ENCODE peak calls at places on chromosomes 2 and 18, in seven cellular contexts. J is fibroblast of villous mesenchyme, E is brain microvascular endothelial cell, M is GM12864, C is astrocyte of the spinal cord, X is IMR-90, K is A549. T is an unnamed sample.
A peak's percentile ranks its signal among the peaks of the same experiment; 100 is the strongest.

GRCh38 chr2:147204102-147204501 is 640.7 kb upstream of the ACVR2A start:
- DNase-seq in C (peak; percentile 90), E (peak; percentile 24), K (no peak), M (no peak), J (peak; percentile 20), X (peak; percentile 1), T (no peak)

GRCh38 chr2:99689135-99689742 is 199.4 kb upstream of the REV1 start:
- DNase-seq in E (no peak), J (no peak), M (no peak), X (no peak), C (no peak), K (no peak), T (no peak)

GRCh38 chr2:42342061-42342794 is 18.8 kb downstream of the COX7A2L start:
- DNase-seq in C (peak; percentile 77), K (no peak), E (peak; percentile 94), M (no peak), X (peak; percentile 92), J (peak; percentile 87), T (peak; percentile 70)

GRCh38 chr2:52269696-52270485 is 1238.0 kb upstream of the NRXN1 start:
- DNase-seq in X (peak; percentile 80), J (peak; percentile 86), K (no peak), E (peak; percentile 94), C (peak; percentile 80), M (no peak), T (no peak)

GRCh38 chr2:100142393-100142792 is at the start of gene AFF3:
- DNase-seq in J (no peak), X (no peak), K (no peak), E (no peak), C (no peak), M (peak; percentile 85), T (no peak)

GRCh38 chr2:135744761-135745314 is 3.2 kb downstream of the UBXN4 start:
- DNase-seq in X (peak; percentile 17), M (peak; percentile 29), K (peak; percentile 59), C (peak; percentile 13), J (peak; percentile 29), E (peak; percentile 18), T (no peak)

GRCh38 chr2:191910518-191910917 is 63.6 kb upstream of the CAVIN2 start:
- DNase-seq in K (no peak), J (no peak), X (peak; percentile 92), C (peak; percentile 84), E (peak; percentile 83), M (no peak), T (no peak)

GRCh38 chr2:218436992-218437391 is 18.1 kb downstream of the VIL1 start:
- DNase-seq in C (no peak), X (no peak), M (no peak), E (no peak), K (no peak), J (no peak), T (no peak)

GRCh38 chr2:183162362-183162761 is 38.1 kb downstream of the NUP35 start:
- DNase-seq in J (no peak), C (peak; percentile 71), K (no peak), M (no peak), X (peak; percentile 73), E (peak; percentile 77), T (no peak)

GRCh38 chr18:62612721-62613120 is 89.9 kb downstream of the ZCCHC2 start:
- DNase-seq in M (no peak), K (no peak), J (no peak), E (no peak), C (no peak), X (no peak), T (no peak)

GRCh38 chr18:8529609-8530008 is 79.6 kb upstream of the RAB12 start:
- DNase-seq in C (no peak), J (no peak), X (no peak), E (no peak), M (no peak), K (no peak), T (no peak)

GRCh38 chr2:161077367-161078210 is 82.6 kb upstream of the TANK start:
- DNase-seq in J (no peak), C (peak; percentile 19), X (peak; percentile 52), E (peak; percentile 24), K (no peak), M (peak; percentile 59), T (no peak)

GRCh38 chr2:105082107-105082506 is 44.2 kb downstream of the MRPS9 start:
- DNase-seq in M (no peak), J (no peak), C (no peak), X (no peak), E (no peak), K (no peak), T (no peak)

GRCh38 chr2:215619989-215620388 is 184.1 kb upstream of the FN1 start:
- DNase-seq in C (no peak), J (peak; percentile 54), E (no peak), K (peak; percentile 74), X (no peak), M (no peak), T (no peak)

GRCh38 chr2:64402876-64403275 is 51.1 kb upstream of the LGALSL start:
- DNase-seq in M (no peak), E (peak; percentile 32), K (no peak), C (peak; percentile 18), X (no peak), J (no peak), T (no peak)

GRCh38 chr2:158667567-158667966 is 127.5 kb upstream of the DAPL1 start:
- DNase-seq in X (peak; percentile 89), C (peak; percentile 69), K (no peak), E (peak; percentile 31), M (no peak), J (no peak), T (peak; percentile 46)

GRCh38 chr2:54538537-54538936 is 82.4 kb downstream of the SPTBN1 start:
- DNase-seq in J (no peak), C (no peak), K (no peak), M (no peak), X (no peak), E (no peak), T (no peak)

GRCh38 chr18:59660976-59661743 is 36.1 kb downstream of the CCBE1 start:
- DNase-seq in C (peak; percentile 19), J (peak; percentile 88), K (no peak), X (peak; percentile 69), E (no peak), M (no peak), T (peak; percentile 80)

GRCh38 chr2:3463914-3464313 is 55.4 kb downstream of the ADI1 start:
- DNase-seq in X (no peak), K (no peak), M (no peak), E (no peak), J (no peak), C (no peak), T (no peak)

GRCh38 chr2:3463156-3463835 is 56.0 kb downstream of the ADI1 start:
- DNase-seq in K (no peak), X (no peak), M (no peak), C (no peak), J (no peak), E (no peak), T (no peak)

GRCh38 chr2:3460831-3461544 is 58.3 kb downstream of the ADI1 start:
- DNase-seq in C (no peak), E (no peak), K (no peak), J (no peak), X (no peak), M (no peak), T (no peak)

GRCh38 chr2:3461781-3462492 is 57.4 kb downstream of the ADI1 start:
- DNase-seq in E (no peak), K (peak; percentile 56), C (peak; percentile 70), J (peak; percentile 72), X (peak; percentile 65), M (peak; percentile 48), T (no peak)

DNA sequence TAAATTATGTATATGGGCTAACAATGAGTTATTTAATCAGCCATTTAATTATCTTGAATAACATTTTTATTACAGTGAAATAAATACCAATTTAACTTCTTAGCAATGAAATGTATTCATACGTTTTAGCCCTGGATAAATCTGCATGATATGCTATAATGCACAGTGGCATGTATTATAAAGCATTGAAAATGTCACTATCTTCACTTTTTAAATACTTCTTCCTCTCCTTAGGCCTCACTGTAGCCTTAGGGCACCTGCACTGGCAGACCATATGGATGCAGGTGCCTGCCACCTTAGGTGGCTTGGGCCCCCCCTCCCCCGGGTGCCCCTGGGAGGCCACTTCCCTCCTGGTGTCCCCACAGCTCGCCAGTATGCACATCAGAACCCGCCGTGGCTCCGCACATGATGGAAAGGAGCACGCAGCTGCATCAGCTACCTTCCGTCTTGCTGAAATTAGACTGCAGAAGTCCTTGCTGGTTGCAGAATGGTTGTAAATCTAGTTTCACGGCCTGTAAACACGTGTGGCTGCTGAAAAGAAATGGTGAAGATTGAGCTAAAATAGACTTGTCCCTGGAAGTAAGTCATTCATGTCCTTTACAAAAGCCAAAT is 56.7 kb downstream of the ADI1 start:
- DNase-seq in X (no peak), C (no peak), J (no peak), E (no peak), M (no peak), K (no peak), T (no peak)
- TF ChIP-seq CTCF in X (no peak), C (no peak), J (no peak), E (peak; percentile 9), M (no peak), K (no peak), T (no peak)

DNA sequence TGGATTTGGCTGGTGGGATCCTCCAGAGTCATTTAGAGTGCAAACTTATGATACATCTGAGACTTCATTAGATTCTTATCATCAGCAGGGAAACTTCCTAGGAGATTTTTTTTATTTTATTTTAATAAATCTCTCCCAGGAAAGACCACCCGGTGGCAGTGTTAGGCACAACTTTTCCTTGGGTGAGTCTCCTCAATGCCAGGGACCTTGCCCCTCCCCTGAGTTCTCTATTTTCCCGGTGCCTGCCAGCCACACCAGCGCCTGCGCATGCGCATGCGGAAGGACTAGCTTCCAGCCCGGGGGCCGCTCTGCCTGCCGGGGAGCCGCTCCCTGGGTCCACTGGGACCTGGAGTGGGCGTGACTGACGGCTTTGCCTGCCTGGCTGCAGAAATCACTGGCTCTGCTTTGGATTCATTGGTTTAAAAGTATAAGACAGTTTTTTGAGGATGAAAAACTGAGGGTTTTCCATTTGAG is 86.6 kb downstream of the TMEM182 start:
- DNase-seq in J (no peak), K (peak; percentile 76), X (peak; percentile 3), E (peak; percentile 36), C (peak; percentile 55), M (no peak), T (no peak)
- TF ChIP-seq CTCF in J (no peak), K (peak; percentile 10), X (no peak), E (peak; percentile 8), C (no peak), M (no peak), T (no peak)

DNA sequence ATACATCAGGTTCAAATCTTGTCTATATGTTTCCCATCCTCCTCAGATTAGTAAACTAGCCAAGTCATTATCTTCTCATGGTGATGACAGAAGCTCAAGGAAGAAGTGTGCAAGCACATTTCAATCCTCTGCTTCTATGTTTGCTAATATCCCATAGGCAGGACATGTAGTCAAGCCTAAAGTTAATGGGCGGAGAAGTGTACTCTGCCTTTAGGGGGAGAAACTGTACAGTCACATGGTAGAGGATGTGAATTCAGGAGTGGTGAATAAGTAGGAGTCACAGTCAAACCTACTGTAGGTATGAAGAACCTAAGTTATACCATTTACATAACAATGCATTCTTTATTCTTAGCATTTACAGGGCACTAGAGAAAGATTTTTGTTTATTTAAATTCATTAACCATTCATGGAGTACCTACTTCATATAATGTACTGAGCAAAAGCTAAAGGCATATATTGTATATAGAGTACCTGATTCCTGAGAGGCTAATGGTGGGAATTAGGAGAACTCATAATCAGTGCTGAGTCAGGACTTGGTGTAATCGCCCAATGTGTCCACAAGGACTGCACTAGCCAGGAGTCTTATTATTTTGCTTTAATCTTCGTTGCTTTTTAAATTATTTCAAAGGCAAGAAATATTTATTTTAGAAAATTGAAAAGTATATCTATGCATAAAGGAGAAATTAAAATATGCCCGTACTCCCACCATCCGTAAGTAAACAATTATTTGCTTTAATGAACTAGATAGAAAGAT is 394.3 kb upstream of the ETAA1 start:
- DNase-seq in X (no peak), C (no peak), E (no peak), J (no peak), K (no peak), M (no peak), T (no peak)
- TF ChIP-seq CTCF in X (no peak), C (peak; percentile 18), E (peak; percentile 27), J (peak; percentile 32), K (no peak), M (no peak), T (no peak)

GRCh38 chr2:10260130-10260529 is 42.6 kb upstream of the HPCAL1 start:
- DNase-seq in J (no peak), E (no peak), X (no peak), C (no peak), K (no peak), M (no peak), T (no peak)
- TF ChIP-seq CTCF in J (no peak), E (no peak), X (no peak), C (no peak), K (no peak), M (no peak), T (no peak)

T was measured in AG04449.